ENCODE peak calls at places on chromosomes 7 and 10, in seven cellular contexts. B is esophagus squamous epithelium, L is gastrocnemius medialis, O is body of pancreas, A is astrocyte, X is GM13977, C is AG09309. W is an unnamed sample.

GRCh38 chr7:44490351-44491200 is at the start of gene NUDCD3:
- DNase-seq in B (peak), L (peak), O (peak), A (peak), X (peak), C (no peak), W (peak)

GRCh38 chr7:107995184-107996071 is 7.5 kb downstream of the LAMB1 start:
- DNase-seq in B (no peak), L (no peak), O (no peak), A (peak), X (no peak), C (no peak), W (peak)

GRCh38 chr7:101990811-101991418 is 173.5 kb downstream of the CUX1 start:
- DNase-seq in B (no peak), L (no peak), O (no peak), A (no peak), X (peak), C (no peak), W (no peak)

GRCh38 chr10:905503-905902 is 26.0 kb downstream of the LARP4B start:
- DNase-seq in B (no peak), L (no peak), O (no peak), A (no peak), X (no peak), C (no peak), W (peak)

GRCh38 chr10:25061711-25062455 is 45.5 kb downstream of the THNSL1 start:
- DNase-seq in B (no peak), L (no peak), O (no peak), A (peak), X (no peak), C (no peak), W (no peak)

GRCh38 chr7:47556511-47557180 is 25.3 kb downstream of the TNS3 start:
- DNase-seq in B (no peak), L (no peak), O (no peak), A (no peak), X (no peak), C (no peak), W (no peak)

GRCh38 chr7:113561446-113561845 is 357.4 kb downstream of the PPP1R3A start:
- DNase-seq in B (no peak), L (no peak), O (no peak), A (peak), X (no peak), C (no peak), W (peak)

GRCh38 chr7:142025896-142026295 is 30.2 kb downstream of the MGAM start:
- DNase-seq in B (no peak), L (no peak), O (no peak), A (peak), X (no peak), C (no peak), W (no peak)

GRCh38 chr10:43863859-43864591 is 215.3 kb upstream of the ZNF32 start:
- DNase-seq in B (no peak), L (peak), O (no peak), A (peak), X (no peak), C (peak), W (peak)

GRCh38 chr7:94656925-94657731 is 1.2 kb upstream of the SGCE start:
- DNase-seq in B (no peak), L (no peak), O (no peak), A (peak), X (no peak), C (no peak), W (peak)

GRCh38 chr10:128470302-128470962 is 344.2 kb upstream of the MKI67 start:
- DNase-seq in B (no peak), L (no peak), O (no peak), A (no peak), X (no peak), C (no peak), W (no peak)

GRCh38 chr10:95406651-95407280 is 116.0 kb upstream of the PDLIM1 start:
- DNase-seq in B (no peak), L (peak), O (peak), A (no peak), X (no peak), C (no peak), W (peak)

GRCh38 chr10:3407208-3407607 is 234.6 kb upstream of the PITRM1 start:
- DNase-seq in B (no peak), L (no peak), O (no peak), A (peak), X (no peak), C (no peak), W (peak)

GRCh38 chr7:43869898-43870240 is 552 bp upstream of the MRPS24 start:
- DNase-seq in B (no peak), L (peak), O (no peak), A (peak), X (no peak), C (peak), W (peak)

GRCh38 chr7:102189756-102190155 is 96.9 kb upstream of the SH2B2 start:
- DNase-seq in B (no peak), L (no peak), O (no peak), A (no peak), X (no peak), C (no peak), W (no peak)

GRCh38 chr10:21281765-21282484 is 243.6 kb downstream of the SKIDA1 start:
- DNase-seq in B (no peak), L (no peak), O (no peak), A (no peak), X (no peak), C (no peak), W (no peak)

GRCh38 chr10:21285742-21286311 is 239.7 kb downstream of the SKIDA1 start:
- DNase-seq in B (no peak), L (no peak), O (no peak), A (peak), X (no peak), C (no peak), W (no peak)

GRCh38 chr10:21284301-21284700 is 241.2 kb downstream of the SKIDA1 start:
- DNase-seq in B (no peak), L (no peak), O (no peak), A (no peak), X (no peak), C (no peak), W (no peak)

GRCh38 chr10:21281173-21281572 is 244.3 kb downstream of the SKIDA1 start:
- DNase-seq in B (no peak), L (no peak), O (no peak), A (no peak), X (no peak), C (no peak), W (no peak)

DNA sequence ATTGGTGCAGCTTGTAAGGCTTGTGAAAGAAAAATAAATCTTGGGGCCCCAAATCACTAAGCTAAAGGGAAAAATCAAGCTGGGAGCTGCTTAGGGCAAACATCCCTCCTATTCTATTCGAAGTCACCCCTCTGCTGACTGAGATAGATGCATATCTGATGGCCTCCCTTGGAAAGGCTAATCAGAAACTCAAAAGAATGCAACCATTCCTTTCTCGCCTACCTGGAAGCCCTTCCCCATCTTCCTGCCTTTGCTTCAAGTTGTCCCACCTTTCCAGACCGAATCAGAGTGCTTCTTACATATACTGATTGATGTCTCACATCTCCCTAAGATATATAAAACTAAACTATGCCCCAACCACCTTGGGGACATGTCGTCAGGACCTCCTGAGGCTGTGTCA is 240.3 kb downstream of the SKIDA1 start:
- DNase-seq in B (no peak), L (no peak), O (no peak), A (no peak), X (no peak), C (no peak), W (no peak)
- TF ChIP-seq CTCF in B (no peak), L (no peak), O (no peak), A (no peak), X (no peak), C (no peak), W (no peak)

DNA sequence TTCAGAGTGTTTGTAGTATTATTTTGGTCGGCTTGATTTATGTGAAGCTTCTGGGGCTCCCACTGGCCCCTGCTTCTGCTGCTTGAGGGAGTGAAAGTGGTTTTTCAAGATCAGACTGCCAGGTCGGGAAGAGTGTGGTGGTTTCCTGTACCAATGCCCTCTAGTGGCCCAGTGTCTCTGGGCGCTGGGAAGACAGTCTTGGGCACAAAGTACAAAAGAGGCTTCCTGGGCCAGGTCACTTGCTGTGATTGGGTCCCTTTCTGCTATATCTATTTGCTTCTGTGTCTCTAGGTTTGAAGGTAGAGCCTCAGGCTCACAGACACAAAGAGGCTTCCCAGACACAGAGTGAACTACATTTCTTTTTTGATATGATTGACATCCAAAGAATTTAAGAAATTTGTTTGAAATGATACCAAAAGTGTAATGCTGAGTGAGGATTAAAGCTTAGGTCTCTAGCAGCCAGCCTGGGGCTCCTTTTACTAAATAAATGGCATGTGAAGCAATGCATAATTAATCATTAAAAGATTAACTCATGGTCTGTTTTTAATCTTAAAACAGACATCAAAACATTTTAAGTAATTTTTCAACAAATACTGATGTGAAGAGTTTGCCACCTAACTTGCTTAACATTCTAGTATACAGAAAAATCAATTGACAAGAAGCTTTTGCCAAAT is 36.3 kb downstream of the ABCB1 start:
- DNase-seq in B (no peak), L (no peak), O (peak), A (no peak), X (peak), C (no peak), W (no peak)
- TF ChIP-seq CTCF in B (no peak), L (no peak), O (peak), A (peak), X (peak), C (peak), W (peak)

DNA sequence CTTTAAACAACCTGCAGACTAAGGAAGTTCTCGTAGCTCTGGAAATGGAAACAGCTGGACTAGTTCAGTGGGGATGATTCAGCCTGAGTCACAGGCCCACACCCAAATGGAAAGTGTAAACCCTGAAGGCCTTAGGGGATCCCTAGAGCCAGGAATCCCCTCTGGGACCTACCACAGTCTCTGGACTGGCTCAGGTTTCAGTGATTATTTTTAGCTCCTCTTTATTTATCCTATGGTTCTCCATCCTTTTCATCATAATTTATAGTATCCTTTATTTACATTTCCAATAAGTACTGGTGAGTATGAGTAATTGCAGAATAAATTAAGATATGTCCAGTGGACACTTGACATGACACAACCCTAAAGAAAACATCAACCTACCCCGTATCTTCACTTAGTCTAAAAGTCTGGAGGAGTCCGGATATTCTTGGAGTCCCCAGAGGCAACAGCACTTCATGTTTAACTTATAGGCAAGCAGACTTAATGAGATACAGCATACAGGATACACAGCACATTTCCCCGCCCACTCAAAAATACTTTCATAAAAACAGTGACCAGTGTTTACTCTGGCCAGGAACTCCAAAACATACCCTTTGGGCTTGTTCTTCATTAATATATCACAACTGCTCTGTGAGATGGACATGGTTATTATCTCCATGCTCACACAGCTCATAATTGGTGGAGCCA is 28.4 kb upstream of the SEMA3E start:
- DNase-seq in B (no peak), L (no peak), O (no peak), A (peak), X (no peak), C (peak), W (peak)
- TF ChIP-seq CTCF in B (no peak), L (no peak), O (no peak), A (no peak), X (no peak), C (no peak), W (no peak)

DNA sequence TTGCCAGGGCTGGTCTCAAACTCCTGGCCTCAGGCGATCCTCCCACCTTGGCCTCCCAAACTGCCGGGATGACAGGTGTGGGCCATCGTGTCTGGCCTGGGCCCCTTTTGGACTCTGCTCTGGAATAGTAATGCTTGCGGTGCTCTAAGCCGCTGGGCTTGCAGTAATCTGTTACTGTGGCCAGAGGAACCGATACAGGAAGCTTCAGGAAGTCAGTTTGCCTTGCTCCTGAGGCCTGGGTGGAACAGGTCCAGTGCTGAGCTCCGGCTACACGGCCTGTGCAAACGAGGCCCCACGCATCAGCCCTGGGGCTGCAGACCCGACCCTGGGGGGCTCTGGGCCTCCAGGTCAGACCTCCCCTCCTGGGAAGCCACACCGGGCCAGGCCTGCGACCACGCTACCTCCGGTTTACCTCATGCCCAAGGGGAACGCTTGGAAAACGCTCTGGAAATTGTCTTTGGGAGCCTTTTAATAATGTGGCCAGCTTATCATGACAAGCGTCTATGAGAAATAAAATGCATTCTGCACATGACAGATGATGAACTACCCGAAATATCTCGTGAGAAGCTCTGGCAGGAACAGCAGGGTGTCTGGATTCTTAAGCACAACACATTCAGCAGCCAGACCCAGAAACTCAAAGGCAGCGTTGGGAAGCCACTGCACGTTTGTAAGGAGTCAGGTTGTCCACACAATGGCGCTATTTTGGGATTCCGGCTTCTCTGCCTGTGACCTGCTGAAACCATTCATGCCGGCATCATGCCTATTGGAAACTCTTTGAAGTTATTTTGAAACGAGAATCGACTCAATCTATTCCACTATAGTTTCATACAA is 10.1 kb upstream of the ADAP1 start:
- DNase-seq in B (no peak), L (peak), O (no peak), A (peak), X (no peak), C (peak), W (peak)
- TF ChIP-seq CTCF in B (no peak), L (no peak), O (no peak), A (peak), X (no peak), C (peak), W (peak)

GRCh38 chr10:7956508-7956907 is 98.0 kb upstream of the GATA3 start:
- DNase-seq in B (no peak), L (no peak), O (no peak), A (peak), X (peak), C (peak), W (peak)

GRCh38 chr10:7962592-7962991 is 91.9 kb upstream of the GATA3 start:
- DNase-seq in B (no peak), L (no peak), O (no peak), A (no peak), X (no peak), C (no peak), W (no peak)

GRCh38 chr10:7957591-7957990 is 96.9 kb upstream of the GATA3 start:
- DNase-seq in B (no peak), L (no peak), O (no peak), A (no peak), X (no peak), C (no peak), W (no peak)

GRCh38 chr10:7955446-7955845 is 99.0 kb upstream of the GATA3 start:
- DNase-seq in B (no peak), L (no peak), O (no peak), A (no peak), X (no peak), C (peak), W (no peak)

DNA sequence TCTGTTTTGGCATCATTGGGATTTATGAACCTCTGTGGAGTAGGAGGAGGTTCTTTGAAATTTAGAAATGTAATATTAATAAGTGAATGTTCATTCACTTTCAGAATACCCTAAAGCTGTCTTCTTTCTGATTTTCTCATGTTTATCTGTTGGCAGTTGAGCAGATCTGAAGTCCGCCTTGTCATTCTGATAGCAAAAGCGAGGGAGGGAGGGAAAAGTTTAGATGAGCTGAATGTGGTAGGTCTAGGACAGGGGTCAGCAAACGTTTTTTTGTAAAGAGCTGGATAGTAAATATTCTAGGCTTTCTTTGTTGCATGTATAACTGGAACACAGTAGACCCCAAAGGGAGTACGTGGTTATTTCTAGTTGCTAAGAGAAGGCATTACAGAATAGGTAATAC is 94.4 kb upstream of the GATA3 start:
- DNase-seq in B (no peak), L (no peak), O (no peak), A (no peak), X (no peak), C (no peak), W (no peak)
- TF ChIP-seq CTCF in B (no peak), L (no peak), O (no peak), A (no peak), X (no peak), C (no peak), W (no peak)

DNA sequence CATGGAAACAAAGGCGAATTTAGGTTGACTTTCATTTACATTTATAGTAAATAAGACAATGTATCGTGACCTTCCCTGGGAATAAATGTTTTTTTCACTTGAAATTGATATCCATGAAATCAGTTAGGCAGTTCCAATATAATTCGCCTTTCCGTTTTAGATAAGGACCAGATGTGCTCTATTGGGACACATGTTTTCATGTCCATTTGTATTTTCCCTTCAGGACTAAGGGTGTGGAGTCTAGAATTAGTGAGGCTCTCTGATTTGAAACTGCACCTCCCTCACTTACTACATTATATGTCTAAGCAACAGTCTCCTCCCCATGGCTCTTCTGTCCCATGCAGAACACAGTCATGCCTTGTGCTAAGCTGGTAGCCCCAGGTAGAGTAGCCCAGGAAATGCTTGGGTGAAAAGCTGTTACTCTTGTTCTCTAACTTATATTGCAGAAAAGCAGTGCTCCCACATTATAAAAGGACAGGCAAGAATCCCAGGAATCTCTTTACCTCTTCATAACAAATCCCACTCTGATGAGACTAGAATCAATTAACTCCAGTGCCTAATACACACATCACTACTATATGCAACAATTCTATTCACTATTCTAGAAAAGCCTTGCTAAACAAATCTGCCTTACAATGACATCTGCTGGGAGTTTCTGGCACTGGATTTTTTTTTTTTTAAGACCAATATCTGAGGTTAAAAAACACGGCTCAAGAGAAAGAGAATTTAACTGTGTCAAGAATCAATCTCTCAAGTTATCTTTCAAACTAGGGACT is 293.9 kb downstream of the SNX13 start:
- DNase-seq in B (no peak), L (no peak), O (no peak), A (peak), X (no peak), C (no peak), W (peak)
- TF ChIP-seq CTCF in B (no peak), L (no peak), O (peak), A (peak), X (peak), C (peak), W (peak)

GRCh38 chr10:5343561-5343960 is 21.2 kb upstream of the UCN3 start:
- DNase-seq in B (no peak), L (no peak), O (no peak), A (no peak), X (no peak), C (no peak), W (peak)
- TF ChIP-seq CTCF in B (no peak), L (no peak), O (no peak), A (no peak), X (no peak), C (no peak), W (peak)

GRCh38 chr10:86585037-86585725 is 63.6 kb upstream of the WAPL start:
- DNase-seq in B (no peak), L (peak), O (peak), A (peak), X (peak), C (no peak), W (peak)

GRCh38 chr10:86580549-86580886 is 58.9 kb upstream of the WAPL start:
- DNase-seq in B (no peak), L (no peak), O (no peak), A (no peak), X (no peak), C (no peak), W (no peak)

GRCh38 chr10:86586516-86586915 is 64.9 kb upstream of the WAPL start:
- DNase-seq in B (no peak), L (no peak), O (no peak), A (no peak), X (no peak), C (no peak), W (no peak)

GRCh38 chr10:86585726-86586048 is 64.1 kb upstream of the WAPL start:
- DNase-seq in B (no peak), L (no peak), O (no peak), A (no peak), X (no peak), C (no peak), W (no peak)

GRCh38 chr10:86583983-86584382 is 62.4 kb upstream of the WAPL start:
- DNase-seq in B (no peak), L (no peak), O (no peak), A (no peak), X (no peak), C (no peak), W (no peak)
- TF ChIP-seq CTCF in B (no peak), L (no peak), O (no peak), A (no peak), X (peak), C (no peak), W (no peak)